ENCODE peak calls at places on chromosomes 4 and X, in four cellular contexts. Y is GM12878, P is IMR-90, M is K562. T is an unnamed sample.

GRCh38 chr4:109231331-109231730 is 71.1 kb downstream of the COL25A1 start:
- DNase-seq in M (no peak), Y (no peak), P (no peak), T (no peak)

GRCh38 chr4:153649572-153649991 is 34.5 kb upstream of the TLR2 start:
- DNase-seq in P (peak), Y (no peak), M (peak), T (peak)

GRCh38 chr4:168677063-168677462 is 180.2 kb downstream of the PALLD start:
- DNase-seq in Y (no peak), M (no peak), P (no peak), T (no peak)

GRCh38 chr4:88697588-88698329 is at the start of gene NAP1L5:
- DNase-seq in M (peak), P (peak), Y (peak), T (peak)

GRCh38 chr4:139950568-139950967 is 203.4 kb downstream of the MAML3 start:
- DNase-seq in M (no peak), Y (peak), P (no peak), T (no peak)

GRCh38 chr4:13547563-13548041 is 3.3 kb upstream of the NKX3-2 start:
- DNase-seq in P (no peak), M (no peak), Y (no peak), T (no peak)

GRCh38 chr4:168857546-168858314 is 152.3 kb downstream of the CBR4 start:
- DNase-seq in M (no peak), Y (no peak), P (peak), T (peak)

GRCh38 chr4:47814896-47815295 is 23.0 kb downstream of the CORIN start:
- DNase-seq in P (peak), M (no peak), Y (no peak), T (no peak)

GRCh38 chrX:53440631-53441517 is 6.7 kb upstream of the HSD17B10 start:
- DNase-seq in M (no peak), Y (no peak), P (peak), T (peak)

GRCh38 chr4:106002979-106003378 is 107.7 kb downstream of the NPNT start:
- DNase-seq in P (no peak), Y (no peak), M (no peak), T (no peak)

GRCh38 chr4:118968006-118968405 is 79.4 kb downstream of the SYNPO2 start:
- DNase-seq in Y (peak), M (no peak), P (peak), T (peak)

GRCh38 chrX:42028113-42028512 is 104.8 kb upstream of the CASK start:
- DNase-seq in P (no peak), M (peak), Y (no peak), T (no peak)

GRCh38 chr4:25076625-25077413 is 46.1 kb upstream of the LGI2 start:
- DNase-seq in M (no peak), P (no peak), Y (no peak), T (no peak)

GRCh38 chr4:83658806-83659205 is 122.9 kb downstream of the GPAT3 start:
- DNase-seq in P (no peak), M (no peak), Y (no peak), T (no peak)
- H3K27ac ChIP-seq in P (no peak), M (no peak), Y (no peak), T (no peak)

DNA sequence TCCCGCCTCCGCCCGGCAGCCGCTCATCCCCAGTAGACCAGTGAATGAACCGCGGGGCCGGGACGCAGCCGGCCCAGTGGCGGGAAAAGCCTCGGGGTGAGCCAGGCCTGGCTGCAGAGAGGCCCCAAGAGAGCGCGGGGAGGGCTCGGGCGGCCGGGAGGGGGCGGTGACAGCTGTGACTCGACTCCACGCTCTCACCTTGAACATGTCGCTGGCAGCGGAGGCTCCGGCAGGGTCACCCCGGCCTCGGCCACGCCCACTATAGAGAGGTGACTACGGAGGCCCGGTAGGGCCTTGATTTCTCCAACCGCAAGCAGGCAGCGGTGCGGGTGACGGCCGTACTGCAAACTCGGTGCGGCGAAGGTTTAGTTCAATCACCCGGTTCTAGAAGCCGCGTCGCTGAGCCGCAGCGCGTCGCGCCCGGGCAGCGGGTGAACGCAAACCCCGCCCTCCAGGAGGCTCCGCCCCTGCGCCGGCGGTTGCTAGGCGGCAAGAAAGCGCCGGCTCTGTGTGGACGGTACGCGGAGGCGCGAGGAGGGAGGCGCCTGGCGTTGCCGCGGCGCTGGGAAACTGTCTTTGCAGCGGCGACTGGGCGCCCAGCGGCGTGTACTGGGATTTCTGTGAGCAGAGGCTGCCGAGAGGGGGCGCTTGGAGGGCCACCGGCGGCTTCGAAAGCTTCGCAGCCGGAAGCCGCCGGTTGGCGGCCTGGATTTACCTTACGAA is at the start of the genes APOO and CXorf58:
- DNase-seq in P (peak), Y (peak), M (peak), T (peak)
- TF ChIP-seq FOS in P (no peak), Y (no peak), M (no peak), T (no peak)

GRCh38 chr4:121696140-121696640 is 590 bp downstream of the ANXA5 start:
- DNase-seq in Y (no peak), P (peak), M (peak), T (peak)
- TF ChIP-seq POLR2A in Y (no peak), P (peak), M (no peak), T (no peak)

DNA sequence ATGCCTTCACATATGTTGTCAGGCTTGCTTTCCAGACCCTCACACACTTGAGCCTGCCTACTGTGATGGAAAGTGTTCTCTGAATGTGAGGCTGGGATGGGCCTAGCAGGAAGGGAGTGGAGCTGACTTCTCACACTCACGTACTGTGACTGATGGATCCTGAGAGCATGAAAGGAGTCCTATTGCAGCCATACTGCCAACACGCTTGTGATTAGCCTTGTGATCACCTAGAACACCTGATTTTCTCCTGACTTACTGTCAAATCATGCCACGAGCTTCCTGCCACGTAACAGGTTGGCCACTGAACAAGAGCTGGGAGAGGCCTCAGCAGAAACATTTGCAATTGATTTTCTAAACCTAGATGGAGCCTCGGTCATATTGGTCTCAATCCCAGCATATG is 49.9 kb downstream of the ACOX3 start:
- DNase-seq in Y (no peak), P (no peak), M (no peak), T (no peak)
- H3K27ac ChIP-seq in Y (no peak), P (no peak), M (no peak), T (no peak)

GRCh38 chr4:58214376-58214775 is 1104.2 kb upstream of the IGFBP7 start:
- DNase-seq in Y (no peak), M (no peak), P (no peak), T (no peak)
- TF ChIP-seq FOS in Y (no peak), M (no peak), P (no peak), T (no peak)

GRCh38 chr4:19126903-19127302 is 1105.3 kb upstream of the LCORL start:
- DNase-seq in M (no peak), P (no peak), Y (no peak), T (no peak)

GRCh38 chr4:19133315-19133714 is 1111.8 kb upstream of the LCORL start:
- DNase-seq in Y (no peak), M (no peak), P (no peak), T (no peak)

GRCh38 chr4:19123681-19124080 is 1102.1 kb upstream of the LCORL start:
- DNase-seq in M (no peak), Y (no peak), P (no peak), T (no peak)

GRCh38 chr4:19130836-19131235 is 1109.3 kb upstream of the LCORL start:
- DNase-seq in M (no peak), Y (no peak), P (peak), T (no peak)

DNA sequence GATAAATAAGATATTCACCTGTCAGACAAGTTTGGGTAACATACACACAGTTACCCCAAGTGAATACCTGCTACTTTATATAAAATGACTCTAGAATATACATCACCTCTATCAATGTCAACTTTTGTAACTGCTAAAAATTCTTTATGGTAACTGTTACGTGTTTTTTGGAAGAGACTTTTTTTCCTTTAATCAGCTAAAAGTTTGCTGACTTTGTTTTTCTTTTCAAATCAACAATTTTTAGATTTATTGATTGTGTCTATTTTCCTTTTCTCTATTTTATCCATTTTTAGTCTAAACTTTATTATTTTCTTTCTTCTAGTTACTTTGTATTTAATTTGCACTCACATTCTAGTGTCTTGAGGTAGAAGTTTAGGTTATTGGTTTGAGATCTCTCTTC is 1106.6 kb upstream of the LCORL start:
- DNase-seq in Y (no peak), M (no peak), P (no peak), T (no peak)
- TF ChIP-seq POLR2A in Y (no peak), M (no peak), P (no peak), T (no peak)

GRCh38 chr4:68316193-68316969 is 33.5 kb downstream of the YTHDC1 start:
- DNase-seq in M (no peak), Y (no peak), P (no peak), T (no peak)
- H3K27ac ChIP-seq in M (no peak), Y (no peak), P (no peak), T (no peak)

DNA sequence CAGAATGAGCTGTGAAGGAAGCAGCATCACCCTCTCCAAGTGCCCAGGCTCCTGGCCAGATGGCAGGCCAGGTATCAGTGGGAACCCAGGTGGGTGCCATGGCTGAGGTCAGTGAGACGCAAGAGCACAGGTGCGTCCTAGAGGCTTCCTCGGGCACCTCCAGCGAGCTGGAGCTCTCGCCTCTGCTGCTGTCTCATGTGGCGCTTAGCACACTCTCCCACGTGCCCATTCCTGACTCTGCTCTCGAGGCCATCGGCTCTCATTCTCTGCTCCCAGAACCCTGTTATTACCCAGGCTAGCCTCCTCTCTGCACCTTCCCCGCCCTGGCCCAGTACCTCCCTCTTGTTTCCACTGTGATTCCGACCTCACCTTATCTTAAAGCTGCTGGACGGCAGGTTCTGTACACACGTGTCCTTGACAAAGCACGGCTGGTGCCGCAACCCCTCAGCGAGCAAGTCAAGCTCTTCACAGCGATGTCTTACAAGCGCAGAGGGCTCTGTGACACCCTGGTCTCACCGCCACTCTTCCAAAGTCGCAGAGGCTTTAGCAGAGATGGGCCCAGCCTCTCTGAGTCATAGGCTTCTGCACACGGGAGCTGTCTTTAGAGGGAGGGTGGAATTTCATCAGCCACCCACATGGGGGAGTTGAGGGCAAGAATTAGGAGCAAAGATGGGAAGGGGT is 15.4 kb upstream of the MSANTD1 start:
- DNase-seq in Y (no peak), M (peak), P (peak), T (no peak)
- TF ChIP-seq FOS in Y (no peak), M (no peak), P (no peak), T (no peak)

DNA sequence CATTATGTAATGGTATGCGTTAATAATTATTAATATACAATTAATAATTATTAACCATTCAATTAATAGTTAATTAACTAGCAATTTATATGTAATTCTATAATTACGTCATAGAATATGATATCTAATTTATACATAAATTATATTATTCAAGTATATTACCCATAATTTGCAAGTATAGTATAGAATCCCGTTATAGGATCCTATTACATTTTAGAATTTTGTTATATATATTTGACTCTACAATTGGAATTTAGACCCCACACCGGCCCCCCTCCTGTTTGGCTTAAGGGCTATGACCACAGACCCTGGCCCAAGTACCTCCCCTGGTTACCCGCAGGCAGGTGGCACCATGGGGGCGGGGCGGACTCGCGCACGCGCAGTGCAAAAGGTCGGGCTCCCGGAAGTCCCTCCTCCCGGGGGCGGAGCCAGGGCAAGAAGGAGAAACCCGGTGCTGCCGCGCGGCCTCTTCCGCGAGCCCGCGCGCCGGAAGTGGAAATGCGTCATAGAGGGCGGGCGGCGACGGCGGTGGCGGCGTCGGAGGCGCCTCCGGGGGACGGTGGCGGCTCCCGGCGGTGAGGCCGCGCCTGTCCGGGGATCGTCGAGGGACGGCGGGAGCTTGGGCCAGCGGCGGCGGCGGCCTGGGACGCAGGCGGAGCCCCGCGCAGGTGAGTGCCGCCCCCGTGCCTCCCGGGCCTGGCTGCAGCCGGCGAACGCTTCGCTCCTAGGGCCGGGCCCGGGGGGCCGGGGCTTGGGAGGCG is at the start of gene AKAP17A:
- DNase-seq in Y (peak), M (peak), P (peak), T (peak)
- TF ChIP-seq POLR2A in Y (peak), M (no peak), P (peak), T (peak)

T was measured in endothelial cell of umbilical vein.